ENCODE peak calls at places on chromosomes 13 and 19, in seven cellular contexts. D is CD4-positive, alpha-beta memory T cell; Z is lower leg skin; T is renal cortical epithelial cell; N is AG09319; V is NCI-H1105; R is MG63. G is an unnamed sample.

GRCh38 chr13:43285891-43286602 is 262.7 kb downstream of the DNAJC15 start:
- DNase-seq in D (no peak), Z (no peak), T (peak), N (no peak), V (no peak), R (peak), G (no peak)

GRCh38 chr19:1601613-1602064 is 3.6 kb downstream of the UQCR11 start:
- DNase-seq in D (no peak), Z (no peak), T (no peak), N (no peak), V (no peak), R (no peak), G (no peak)

GRCh38 chr13:73708393-73708985 is 425.7 kb downstream of the KLF12 start:
- DNase-seq in D (peak), Z (peak), T (peak), N (peak), V (peak), R (peak), G (peak)

GRCh38 chr13:40476175-40476958 is 190.1 kb downstream of the FOXO1 start:
- DNase-seq in D (no peak), Z (no peak), T (no peak), N (no peak), V (no peak), R (peak), G (peak)

GRCh38 chr19:610071-610800 is 20.6 kb downstream of the HCN2 start:
- DNase-seq in D (peak), Z (no peak), T (no peak), N (no peak), V (no peak), R (no peak), G (no peak)

GRCh38 chr19:18644144-18645034 is 7.6 kb downstream of the KLHL26 start:
- DNase-seq in D (no peak), Z (no peak), T (no peak), N (no peak), V (no peak), R (no peak), G (no peak)

GRCh38 chr19:6228523-6229215 is 51.1 kb downstream of the MLLT1 start:
- DNase-seq in D (no peak), Z (no peak), T (no peak), N (no peak), V (no peak), R (no peak), G (no peak)

GRCh38 chr13:87376081-87376480 is 295.1 kb upstream of the SLITRK5 start:
- DNase-seq in D (no peak), Z (no peak), T (peak), N (no peak), V (no peak), R (no peak), G (no peak)

GRCh38 chr13:50797081-50797480 is 46.4 kb downstream of the DLEU7 start:
- DNase-seq in D (no peak), Z (no peak), T (no peak), N (no peak), V (no peak), R (peak), G (no peak)

GRCh38 chr19:45505151-45505995 is 1.9 kb upstream of the VASP start:
- DNase-seq in D (no peak), Z (no peak), T (no peak), N (no peak), V (no peak), R (peak), G (no peak)

GRCh38 chr13:74883834-74884233 is 598.1 kb downstream of the TBC1D4 start:
- DNase-seq in D (no peak), Z (no peak), T (no peak), N (no peak), V (no peak), R (no peak), G (no peak)

GRCh38 chr13:34833562-34834182 is 108.4 kb upstream of the NBEA start:
- DNase-seq in D (no peak), Z (no peak), T (peak), N (no peak), V (no peak), R (peak), G (no peak)

GRCh38 chr13:71879129-71879535 is 12.1 kb upstream of the DACH1 start:
- DNase-seq in D (no peak), Z (no peak), T (peak), N (no peak), V (peak), R (no peak), G (no peak)

GRCh38 chr19:49786432-49786831 is 19.6 kb downstream of the AP2A1 start:
- DNase-seq in D (no peak), Z (no peak), T (peak), N (peak), V (no peak), R (no peak), G (peak)

GRCh38 chr13:71290963-71291937 is 575.8 kb downstream of the DACH1 start:
- DNase-seq in D (peak), Z (peak), T (peak), N (peak), V (no peak), R (peak), G (peak)

GRCh38 chr13:26971990-26972888 is 199.4 kb downstream of the USP12 start:
- DNase-seq in D (no peak), Z (no peak), T (peak), N (no peak), V (peak), R (no peak), G (no peak)

GRCh38 chr19:13056052-13056660 is 46.5 kb downstream of the LYL1 start:
- DNase-seq in D (no peak), Z (peak), T (peak), N (peak), V (no peak), R (peak), G (no peak)